ENCODE peak calls at places on chromosome 17, in five cellular contexts. One of them, this sample, is unnamed.

GRCh38 chr17:76008208-76008607 is 7.6 kb downstream of the CDK3 start:
- DNase-seq in SK-N-SH: no peak
- DNase-seq in HCT116: no peak
- DNase-seq in GM23248: no peak
- DNase-seq in HepG2: no peak
- DNase-seq in this sample: peak; percentile 0

GRCh38 chr17:80283116-80283852 is 22.6 kb downstream of the RNF213 start:
- DNase-seq in HepG2: no peak
- DNase-seq in GM23248: no peak
- DNase-seq in SK-N-SH: no peak
- DNase-seq in HCT116: no peak
- DNase-seq in this sample: no peak

GRCh38 chr17:37802712-37803416 is 58.0 kb upstream of the HNF1B start:
- DNase-seq in GM23248: peak; percentile 71
- DNase-seq in HCT116: no peak
- DNase-seq in SK-N-SH: no peak
- DNase-seq in HepG2: no peak
- DNase-seq in this sample: no peak

GRCh38 chr17:231966-232807 is 50.7 kb upstream of the DOC2B start:
- DNase-seq in HCT116: no peak
- DNase-seq in GM23248: no peak
- DNase-seq in SK-N-SH: peak; percentile 54
- DNase-seq in HepG2: no peak
- DNase-seq in this sample: no peak

GRCh38 chr17:78817123-78817522 is 23.5 kb downstream of the USP36 start:
- DNase-seq in HepG2: no peak
- DNase-seq in GM23248: no peak
- DNase-seq in SK-N-SH: no peak
- DNase-seq in HCT116: no peak
- DNase-seq in this sample: no peak

GRCh38 chr17:62919388-62919787 is 46.6 kb upstream of the TANC2 start:
- DNase-seq in HepG2: no peak
- DNase-seq in HCT116: no peak
- DNase-seq in GM23248: no peak
- DNase-seq in SK-N-SH: no peak
- DNase-seq in this sample: peak; percentile 53

GRCh38 chr17:16442594-16443389 is 27.4 kb downstream of the TRPV2 start:
- DNase-seq in GM23248: no peak
- DNase-seq in SK-N-SH: no peak
- DNase-seq in HepG2: no peak
- DNase-seq in HCT116: no peak
- DNase-seq in this sample: peak; percentile 22

GRCh38 chr17:39114744-39115534 is 36.5 kb downstream of the PLXDC1 start:
- DNase-seq in SK-N-SH: no peak
- DNase-seq in HepG2: no peak
- DNase-seq in HCT116: no peak
- DNase-seq in GM23248: peak; percentile 87
- DNase-seq in this sample: no peak

GRCh38 chr17:64412944-64413381 is 22.3 kb upstream of the PECAM1 start:
- DNase-seq in SK-N-SH: no peak
- DNase-seq in HCT116: no peak
- DNase-seq in HepG2: no peak
- DNase-seq in GM23248: no peak
- DNase-seq in this sample: no peak

GRCh38 chr17:62708587-62708986 is 81.1 kb downstream of the MRC2 start:
- DNase-seq in HCT116: no peak
- DNase-seq in SK-N-SH: no peak
- DNase-seq in GM23248: peak; percentile 35
- DNase-seq in HepG2: no peak
- DNase-seq in this sample: no peak

GRCh38 chr17:45394913-45395568 is 37.6 kb downstream of the ARHGAP27 start:
- DNase-seq in GM23248: peak; percentile 89
- DNase-seq in HCT116: peak; percentile 45
- DNase-seq in SK-N-SH: peak; percentile 95
- DNase-seq in HepG2: peak; percentile 72
- DNase-seq in this sample: peak; percentile 61

GRCh38 chr17:17724991-17725852 is 44.0 kb downstream of the RAI1 start:
- DNase-seq in HepG2: no peak
- DNase-seq in HCT116: no peak
- DNase-seq in GM23248: no peak
- DNase-seq in SK-N-SH: peak; percentile 69
- DNase-seq in this sample: no peak

GRCh38 chr17:47212458-47212857 is 3.3 kb downstream of the MYL4 start:
- DNase-seq in HCT116: no peak
- DNase-seq in HepG2: no peak
- DNase-seq in SK-N-SH: no peak
- DNase-seq in GM23248: no peak
- DNase-seq in this sample: no peak

GRCh38 chr17:44216173-44216572 is 3.3 kb downstream of the UBTF start:
- DNase-seq in HepG2: no peak
- DNase-seq in SK-N-SH: no peak
- DNase-seq in HCT116: no peak
- DNase-seq in GM23248: no peak
- DNase-seq in this sample: no peak

GRCh38 chr17:57356153-57356721 is 99.9 kb downstream of the MSI2 start:
- DNase-seq in HCT116: no peak
- DNase-seq in GM23248: no peak
- DNase-seq in SK-N-SH: no peak
- DNase-seq in HepG2: no peak
- DNase-seq in this sample: no peak

GRCh38 chr17:40637931-40638330 is 9.7 kb downstream of the SMARCE1 start:
- DNase-seq in HepG2: no peak
- DNase-seq in SK-N-SH: no peak
- DNase-seq in GM23248: no peak
- DNase-seq in HCT116: no peak
- DNase-seq in this sample: no peak

GRCh38 chr17:78924481-78925151 is 571 bp downstream of the TIMP2 start:
- DNase-seq in SK-N-SH: peak; percentile 77
- DNase-seq in HepG2: no peak
- DNase-seq in GM23248: peak; percentile 67
- DNase-seq in HCT116: no peak
- DNase-seq in this sample: peak; percentile 48

GRCh38 chr17:8151120-8151640 is 1.0 kb downstream of the PER1 start:
- DNase-seq in HepG2: no peak
- DNase-seq in HCT116: no peak
- DNase-seq in GM23248: peak; percentile 93
- DNase-seq in SK-N-SH: peak; percentile 93
- DNase-seq in this sample: peak; percentile 55

GRCh38 chr17:55641559-55642160 is 81.0 kb downstream of the TMEM100 start:
- DNase-seq in SK-N-SH: peak; percentile 49
- DNase-seq in GM23248: peak; percentile 74
- DNase-seq in HepG2: peak; percentile 58
- DNase-seq in HCT116: peak; percentile 57
- DNase-seq in this sample: peak; percentile 74
- H2AFZ ChIP-seq in SK-N-SH: no peak overlapping the region
- H2AFZ ChIP-seq in GM23248: no peak overlapping the region
- H2AFZ ChIP-seq in HepG2: no peak overlapping the region
- H2AFZ ChIP-seq in HCT116: no peak overlapping the region
- H2AFZ ChIP-seq in this sample: no peak overlapping the region

GRCh38 chr17:72446525-72447250 is 325.9 kb downstream of the SOX9 start:
- DNase-seq in HCT116: no peak
- DNase-seq in SK-N-SH: no peak
- DNase-seq in HepG2: peak; percentile 41
- DNase-seq in GM23248: no peak
- DNase-seq in this sample: no peak

GRCh38 chr17:72445055-72445991 is 324.5 kb downstream of the SOX9 start:
- DNase-seq in HCT116: no peak
- DNase-seq in SK-N-SH: no peak
- DNase-seq in GM23248: no peak
- DNase-seq in HepG2: peak; percentile 84
- DNase-seq in this sample: no peak

GRCh38 chr17:72444517-72445054 is 323.8 kb downstream of the SOX9 start:
- DNase-seq in HCT116: no peak
- DNase-seq in SK-N-SH: no peak
- DNase-seq in HepG2: no peak
- DNase-seq in GM23248: no peak
- DNase-seq in this sample: no peak

GRCh38 chr17:72447251-72447640 is 326.4 kb downstream of the SOX9 start:
- DNase-seq in GM23248: no peak
- DNase-seq in HepG2: peak; percentile 83
- DNase-seq in SK-N-SH: no peak
- DNase-seq in HCT116: no peak
- DNase-seq in this sample: no peak

DNA sequence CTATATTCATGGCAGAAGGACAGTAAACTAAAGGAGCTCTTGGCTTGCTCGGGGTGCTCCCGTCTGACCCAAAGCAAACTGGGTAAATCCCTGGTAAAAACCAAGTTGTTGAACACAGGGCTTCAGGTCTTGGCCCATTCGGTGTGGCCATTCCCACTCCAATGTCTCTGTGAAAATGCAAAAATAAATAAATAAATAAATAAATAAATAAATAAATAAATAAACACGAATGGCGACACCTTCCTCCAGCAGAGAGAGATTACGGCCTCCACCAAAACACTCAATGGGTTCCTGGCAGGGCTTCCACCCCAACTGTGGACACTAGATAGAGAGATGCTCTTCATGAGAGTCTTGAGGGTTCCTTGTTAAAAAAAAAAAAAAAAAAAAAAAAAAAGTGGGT is 325.3 kb downstream of the SOX9 start:
- DNase-seq in HepG2: no peak
- DNase-seq in HCT116: no peak
- DNase-seq in SK-N-SH: no peak
- DNase-seq in GM23248: no peak
- DNase-seq in this sample: no peak
- H2AFZ ChIP-seq in HepG2: no peak overlapping the region
- H2AFZ ChIP-seq in HCT116: no peak overlapping the region
- H2AFZ ChIP-seq in SK-N-SH: no peak overlapping the region
- H2AFZ ChIP-seq in GM23248: no peak overlapping the region
- H2AFZ ChIP-seq in this sample: no peak overlapping the region

DNA sequence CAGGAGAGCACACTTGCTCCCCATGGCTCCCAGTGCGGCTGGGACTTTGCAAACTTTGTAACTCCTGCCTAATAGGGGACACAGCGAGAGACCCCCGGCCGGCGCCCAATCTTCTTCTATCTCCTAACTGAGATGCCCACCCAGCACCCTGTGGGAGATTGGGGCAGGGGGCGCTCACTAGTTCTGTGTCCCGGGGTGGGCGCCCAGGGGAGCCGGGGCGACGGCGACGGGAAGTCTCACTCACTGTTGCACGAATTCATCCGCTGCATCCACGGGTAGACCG is 3.9 kb upstream of the HOXB5 start:
- DNase-seq in SK-N-SH: no peak
- DNase-seq in HCT116: no peak
- DNase-seq in GM23248: no peak
- DNase-seq in HepG2: no peak
- DNase-seq in this sample: no peak
- H2AFZ ChIP-seq in SK-N-SH: no peak overlapping the region
- H2AFZ ChIP-seq in HCT116: no peak overlapping the region
- H2AFZ ChIP-seq in GM23248: peak overlapping the region; percentile 89
- H2AFZ ChIP-seq in HepG2: no peak overlapping the region
- H2AFZ ChIP-seq in this sample: peak overlapping the region; percentile 69

GRCh38 chr17:82407255-82407654 is 10.9 kb upstream of the HEXD start:
- DNase-seq in HCT116: no peak
- DNase-seq in HepG2: no peak
- DNase-seq in GM23248: no peak
- DNase-seq in SK-N-SH: no peak
- DNase-seq in this sample: peak; percentile 6
- H2AFZ ChIP-seq in HCT116: no peak overlapping the region
- H2AFZ ChIP-seq in HepG2: no peak overlapping the region
- H2AFZ ChIP-seq in GM23248: no peak overlapping the region
- H2AFZ ChIP-seq in SK-N-SH: no peak overlapping the region
- H2AFZ ChIP-seq in this sample: no peak overlapping the region

GRCh38 chr17:42513686-42514085 is 22.4 kb upstream of the NAGLU start:
- DNase-seq in GM23248: no peak
- DNase-seq in SK-N-SH: no peak
- DNase-seq in HepG2: no peak
- DNase-seq in HCT116: no peak
- DNase-seq in this sample: no peak
- H2AFZ ChIP-seq in GM23248: no peak overlapping the region
- H2AFZ ChIP-seq in SK-N-SH: no peak overlapping the region
- H2AFZ ChIP-seq in HepG2: no peak overlapping the region
- H2AFZ ChIP-seq in HCT116: no peak overlapping the region
- H2AFZ ChIP-seq in this sample: no peak overlapping the region

GRCh38 chr17:7014995-7015586 is 2.7 kb downstream of the RNASEK start:
- DNase-seq in HepG2: no peak
- DNase-seq in GM23248: peak; percentile 81
- DNase-seq in HCT116: no peak
- DNase-seq in SK-N-SH: no peak
- DNase-seq in this sample: no peak

GRCh38 chr17:7011942-7012254 is 526 bp upstream of the RNASEK start:
- DNase-seq in SK-N-SH: no peak
- DNase-seq in HepG2: no peak
- DNase-seq in GM23248: peak; percentile 45
- DNase-seq in HCT116: no peak
- DNase-seq in this sample: no peak

GRCh38 chr17:7016406-7016805 is 4.0 kb downstream of the RNASEK start:
- DNase-seq in SK-N-SH: no peak
- DNase-seq in HCT116: no peak
- DNase-seq in HepG2: no peak
- DNase-seq in GM23248: no peak
- DNase-seq in this sample: no peak

GRCh38 chr17:7015587-7016020 is 3.2 kb downstream of the RNASEK start:
- DNase-seq in GM23248: peak; percentile 55
- DNase-seq in HCT116: no peak
- DNase-seq in HepG2: no peak
- DNase-seq in SK-N-SH: no peak
- DNase-seq in this sample: no peak

GRCh38 chr17:7014261-7014994 is 2.0 kb downstream of the RNASEK start:
- DNase-seq in HCT116: peak; percentile 85
- DNase-seq in GM23248: peak; percentile 100
- DNase-seq in SK-N-SH: peak; percentile 94
- DNase-seq in HepG2: peak; percentile 90
- DNase-seq in this sample: peak; percentile 93
- H2AFZ ChIP-seq in HCT116: no peak overlapping the region
- H2AFZ ChIP-seq in GM23248: peak overlapping the region; percentile 66
- H2AFZ ChIP-seq in SK-N-SH: no peak overlapping the region
- H2AFZ ChIP-seq in HepG2: no peak overlapping the region
- H2AFZ ChIP-seq in this sample: peak overlapping the region; percentile 46

This sample was measured in PC-3.